ENCODE peak calls at places on chromosome 12, in eight cellular contexts. Q is endothelial cell, D is left ventricle myocardium inferior, L is neural crest cell, O is fibroblast of pulmonary artery, M is PC-3, N is colonic mucosa, W is ovary. X is an unnamed sample.

GRCh38 chr12:14846042-14846587 is 2.8 kb upstream of the ART4 start:
- DNase-seq in Q (no peak), D (no peak), L (no peak), O (peak), M (no peak), N (no peak), W (no peak), X (no peak)

GRCh38 chr12:24603371-24603770 is 345.5 kb downstream of the BCAT1 start:
- DNase-seq in Q (no peak), D (no peak), L (no peak), O (no peak), M (no peak), N (no peak), W (no peak), X (no peak)

GRCh38 chr12:113424915-113425823 is 3.0 kb downstream of the SDSL start:
- DNase-seq in Q (peak), D (peak), L (peak), O (peak), M (peak), N (peak), W (peak), X (peak)

GRCh38 chr12:64207453-64207852 is 14.6 kb downstream of the KICS2 start:
- DNase-seq in Q (no peak), D (no peak), L (no peak), O (no peak), M (no peak), N (no peak), W (no peak), X (no peak)

GRCh38 chr12:12357697-12358476 is 1.0 kb downstream of the BORCS5 start:
- DNase-seq in Q (no peak), D (no peak), L (no peak), O (no peak), M (peak), N (no peak), W (no peak), X (no peak)

GRCh38 chr12:64679487-64679983 is 69.2 kb downstream of the RASSF3 start:
- DNase-seq in Q (no peak), D (peak), L (no peak), O (peak), M (peak), N (peak), W (peak), X (no peak)

GRCh38 chr12:120366884-120367251 is 2.1 kb downstream of the MSI1 start:
- DNase-seq in Q (no peak), D (no peak), L (no peak), O (no peak), M (no peak), N (no peak), W (no peak), X (no peak)

GRCh38 chr12:84508325-84508861 is 404.2 kb downstream of the SLC6A15 start:
- DNase-seq in Q (no peak), D (no peak), L (no peak), O (peak), M (peak), N (peak), W (no peak), X (no peak)

GRCh38 chr12:121786441-121786825 is 7.1 kb downstream of the RHOF start:
- DNase-seq in Q (no peak), D (no peak), L (no peak), O (peak), M (peak), N (peak), W (no peak), X (no peak)

GRCh38 chr12:753401-754237 is 1.2 kb downstream of the WNK1 start:
- DNase-seq in Q (peak), D (peak), L (peak), O (peak), M (no peak), N (peak), W (peak), X (peak)

GRCh38 chr12:1473418-1473817 is 121.0 kb downstream of the FBXL14 start:
- DNase-seq in Q (no peak), D (no peak), L (no peak), O (no peak), M (no peak), N (no peak), W (no peak), X (peak)

GRCh38 chr12:72368719-72369505 is 96.7 kb downstream of the TRHDE start:
- DNase-seq in Q (no peak), D (no peak), L (no peak), O (no peak), M (no peak), N (no peak), W (no peak), X (no peak)

GRCh38 chr12:90268574-90268973 is 559.9 kb upstream of the ATP2B1 start:
- DNase-seq in Q (no peak), D (no peak), L (no peak), O (no peak), M (no peak), N (no peak), W (no peak), X (no peak)

GRCh38 chr12:90280033-90280432 is 571.4 kb upstream of the ATP2B1 start:
- DNase-seq in Q (no peak), D (no peak), L (no peak), O (peak), M (peak), N (no peak), W (no peak), X (no peak)

GRCh38 chr12:90275088-90275487 is 566.5 kb upstream of the ATP2B1 start:
- DNase-seq in Q (no peak), D (no peak), L (no peak), O (no peak), M (no peak), N (no peak), W (no peak), X (no peak)

GRCh38 chr12:90274407-90274806 is 565.8 kb upstream of the ATP2B1 start:
- DNase-seq in Q (no peak), D (no peak), L (no peak), O (no peak), M (peak), N (no peak), W (no peak), X (no peak)
- TF ChIP-seq CTCF in Q (no peak), D (no peak), L (no peak), O (no peak), M (peak), N (no peak), W (no peak), X (no peak)

GRCh38 chr12:80576641-80577418 is 130.6 kb upstream of the MYF6 start:
- DNase-seq in Q (no peak), D (no peak), L (no peak), O (no peak), M (no peak), N (no peak), W (no peak), X (no peak)

GRCh38 chr12:80582431-80582830 is 125.0 kb upstream of the MYF6 start:
- DNase-seq in Q (no peak), D (no peak), L (no peak), O (no peak), M (no peak), N (no peak), W (no peak), X (no peak)

DNA sequence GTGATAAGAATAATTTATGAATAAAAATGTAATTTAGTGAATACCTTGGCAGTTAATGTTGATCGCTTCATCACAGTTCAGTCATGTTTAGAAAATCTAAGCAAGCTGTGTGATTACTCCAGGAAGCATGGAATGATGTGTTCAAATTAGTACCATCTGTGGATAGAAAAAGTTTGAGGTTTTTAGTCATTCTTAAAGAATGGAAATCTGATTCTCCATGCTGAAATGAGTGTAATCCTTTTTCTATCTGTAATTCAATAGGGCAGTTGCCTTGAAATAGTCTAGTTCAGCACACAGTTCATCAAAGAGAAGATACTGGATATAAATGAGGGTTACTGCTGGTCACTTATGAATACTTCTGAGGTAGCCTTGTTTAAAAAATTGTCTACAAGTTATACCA is 127.2 kb upstream of the MYF6 start:
- DNase-seq in Q (no peak), D (no peak), L (no peak), O (peak), M (peak), N (no peak), W (no peak), X (no peak)
- TF ChIP-seq CTCF in Q (no peak), D (no peak), L (no peak), O (no peak), M (no peak), N (no peak), W (no peak), X (no peak)

DNA sequence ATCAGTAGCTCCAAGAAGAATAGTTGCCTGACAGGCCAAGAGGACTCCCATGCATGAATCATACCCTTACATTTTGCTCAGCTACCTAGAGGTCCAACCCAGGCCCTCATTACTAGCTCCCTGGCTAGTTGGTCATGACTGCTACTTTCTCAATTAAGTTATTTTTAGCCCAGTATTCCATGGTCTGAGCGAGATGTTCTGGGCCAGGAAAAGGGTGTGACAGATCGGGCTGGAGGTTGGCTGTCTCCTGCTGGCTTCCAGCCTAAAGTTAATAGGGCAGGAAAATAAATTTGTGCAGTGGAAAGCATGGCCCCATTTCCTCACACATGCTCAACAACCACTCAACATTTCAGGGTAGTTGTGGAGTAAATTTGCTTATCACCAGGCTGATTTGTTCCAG is 379.2 kb downstream of the GRIN2B start:
- DNase-seq in Q (no peak), D (no peak), L (no peak), O (no peak), M (no peak), N (no peak), W (no peak), X (no peak)
- TF ChIP-seq CTCF in Q (no peak), D (no peak), L (no peak), O (no peak), M (no peak), N (no peak), W (no peak), X (no peak)

GRCh38 chr12:51322452-51322851 is 1.5 kb downstream of the BIN2 start:
- DNase-seq in Q (no peak), D (no peak), L (no peak), O (no peak), M (no peak), N (no peak), W (no peak), X (no peak)

GRCh38 chr12:51320695-51321320 is 3.2 kb downstream of the BIN2 start:
- DNase-seq in Q (peak), D (no peak), L (peak), O (peak), M (no peak), N (no peak), W (no peak), X (no peak)

GRCh38 chr12:51321882-51322281 is 2.1 kb downstream of the BIN2 start:
- DNase-seq in Q (no peak), D (no peak), L (no peak), O (no peak), M (peak), N (no peak), W (no peak), X (no peak)

GRCh38 chr12:51318846-51319570 is 5.0 kb downstream of the BIN2 start:
- DNase-seq in Q (no peak), D (no peak), L (no peak), O (no peak), M (peak), N (peak), W (no peak), X (no peak)

DNA sequence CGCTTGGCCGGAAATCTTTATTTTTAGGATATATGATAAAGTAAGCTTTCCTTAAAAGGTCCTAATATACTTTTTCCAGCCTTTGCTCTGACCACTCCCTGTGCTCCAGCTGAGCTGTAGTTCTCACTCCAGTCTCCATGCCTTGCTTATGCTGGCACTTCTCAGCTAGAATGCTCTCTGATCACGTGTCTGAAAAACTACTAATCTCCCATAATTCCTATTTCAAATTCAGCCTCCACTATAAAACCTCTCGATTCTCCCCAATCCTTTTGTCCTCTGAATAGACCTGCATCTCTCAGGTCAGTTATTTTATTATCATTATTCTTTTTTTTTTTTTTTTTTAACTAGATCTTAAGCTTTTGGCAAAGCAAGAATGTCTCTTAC is 3.7 kb downstream of the BIN2 start:
- DNase-seq in Q (no peak), D (no peak), L (no peak), O (no peak), M (no peak), N (no peak), W (no peak), X (no peak)
- TF ChIP-seq CTCF in Q (no peak), D (no peak), L (no peak), O (no peak), M (no peak), N (no peak), W (no peak), X (no peak)

DNA sequence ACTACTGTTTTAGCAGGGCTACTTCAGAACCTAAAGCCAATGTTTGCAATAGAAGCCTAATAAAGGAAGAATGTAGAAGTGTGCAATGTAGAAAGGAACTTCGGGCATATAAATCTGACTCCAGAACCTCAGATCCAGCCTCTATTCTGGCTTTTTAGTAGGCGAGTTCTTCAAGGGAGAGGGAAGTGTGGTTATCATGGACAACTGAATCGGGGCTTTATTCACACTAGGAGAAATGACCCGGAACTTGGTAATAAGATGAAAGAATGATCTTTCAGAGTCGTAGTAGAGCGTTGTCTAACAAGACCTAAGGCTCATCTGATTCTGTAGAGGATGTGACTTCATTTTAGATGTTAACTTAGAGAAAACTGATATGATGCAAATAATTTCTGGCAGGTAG is 72.9 kb downstream of the CRADD start:
- DNase-seq in Q (no peak), D (no peak), L (no peak), O (no peak), M (no peak), N (no peak), W (no peak), X (no peak)
- TF ChIP-seq CTCF in Q (no peak), D (no peak), L (no peak), O (no peak), M (no peak), N (no peak), W (no peak), X (no peak)

GRCh38 chr12:39144613-39145061 is 239.2 kb upstream of the CPNE8 start:
- DNase-seq in Q (no peak), D (no peak), L (no peak), O (no peak), M (no peak), N (no peak), W (no peak), X (no peak)

DNA sequence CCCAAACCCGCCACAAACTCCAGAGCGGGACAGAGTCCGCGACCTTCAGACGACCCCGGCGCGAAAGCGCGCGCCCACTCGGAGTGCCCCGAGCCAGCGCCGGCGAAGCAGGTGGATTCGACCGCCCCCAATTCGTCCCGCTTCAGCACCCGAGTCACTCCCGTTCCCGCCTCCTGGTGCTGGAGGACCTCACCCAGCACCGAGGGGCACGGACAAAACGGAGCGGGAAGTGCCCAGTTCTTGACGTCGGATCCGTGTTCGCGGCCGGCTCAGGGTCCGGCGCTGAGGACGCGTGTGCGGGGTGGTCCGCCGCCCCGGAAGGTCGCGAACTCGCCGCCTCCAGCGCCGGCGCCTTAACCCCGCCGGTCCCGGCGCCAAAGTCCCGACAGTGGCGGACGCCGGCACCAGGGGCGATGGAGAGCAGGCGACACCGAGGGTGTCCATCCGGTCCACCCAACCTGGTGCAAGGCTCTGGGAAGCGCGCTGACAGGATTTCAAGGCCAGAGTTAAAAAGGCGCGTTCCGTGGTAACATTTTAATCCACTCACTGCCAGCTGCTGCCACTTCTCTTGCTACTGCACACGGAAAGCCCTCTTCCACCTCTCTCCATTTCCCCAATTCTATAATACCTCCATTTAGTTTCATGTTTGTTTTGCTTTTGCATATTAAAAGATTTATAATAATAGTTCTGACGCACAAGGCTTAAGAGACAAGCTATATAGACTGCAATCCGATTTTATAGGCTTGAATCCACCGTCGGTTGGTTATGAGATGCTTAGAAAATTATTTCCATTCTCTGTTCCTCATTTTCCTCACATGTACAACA is 240.0 kb upstream of the CPNE8 start:
- DNase-seq in Q (peak), D (peak), L (peak), O (peak), M (peak), N (peak), W (peak), X (no peak)
- TF ChIP-seq CTCF in Q (peak), D (peak), L (peak), O (peak), M (peak), N (no peak), W (no peak), X (peak)

DNA sequence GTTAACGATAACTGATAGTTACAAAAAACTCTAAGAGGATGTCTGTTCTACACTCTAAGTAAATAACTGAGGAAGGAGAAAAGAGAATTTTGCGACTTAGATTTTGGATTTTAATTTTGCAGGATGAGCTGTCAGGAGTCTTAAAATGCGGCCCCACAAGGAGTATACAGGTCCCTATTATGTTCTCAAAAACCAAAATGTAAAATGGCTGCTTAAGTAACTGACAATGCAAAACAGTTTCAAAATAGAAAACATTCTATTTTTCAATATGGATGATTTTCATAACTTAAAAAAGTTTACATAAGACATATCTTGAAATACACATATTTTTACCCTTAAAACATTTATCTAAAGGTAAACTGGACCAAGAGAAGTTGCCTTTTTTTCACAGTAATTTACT is 2.6 kb downstream of the CD69 start:
- DNase-seq in Q (no peak), D (no peak), L (no peak), O (no peak), M (no peak), N (no peak), W (no peak), X (no peak)
- TF ChIP-seq CTCF in Q (no peak), D (no peak), L (no peak), O (no peak), M (no peak), N (no peak), W (no peak), X (no peak)

GRCh38 chr12:100404769-100405407 is 48.0 kb downstream of the SLC17A8 start:
- DNase-seq in Q (peak), D (no peak), L (peak), O (peak), M (peak), N (peak), W (no peak), X (no peak)
- TF ChIP-seq CTCF in Q (peak), D (peak), L (peak), O (peak), M (peak), N (no peak), W (no peak), X (no peak)

DNA sequence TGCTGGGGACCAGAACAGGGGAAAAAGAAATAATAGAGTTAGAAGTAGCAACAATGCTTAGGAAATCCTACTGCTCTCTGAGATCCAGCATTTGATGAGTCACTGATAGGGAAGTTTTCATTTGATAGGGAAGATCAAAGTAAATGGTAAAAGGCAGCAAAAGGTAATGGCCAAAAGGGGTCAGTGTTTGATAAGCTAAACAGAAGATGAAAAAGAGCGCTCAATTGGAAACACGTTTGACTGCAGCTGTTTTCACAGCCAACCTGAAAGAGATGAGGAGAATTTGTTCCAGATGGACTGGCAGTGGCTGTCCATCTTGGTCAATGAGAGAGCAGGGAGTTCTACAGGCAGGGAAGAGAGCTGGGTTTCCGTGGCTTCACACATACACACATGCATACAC is 264.2 kb downstream of the TMEM132C start:
- DNase-seq in Q (no peak), D (no peak), L (no peak), O (no peak), M (no peak), N (no peak), W (no peak), X (no peak)
- TF ChIP-seq CTCF in Q (no peak), D (no peak), L (peak), O (no peak), M (peak), N (no peak), W (no peak), X (no peak)

GRCh38 chr12:69744109-69744508 is 5.4 kb downstream of the RAB3IP start:
- DNase-seq in Q (no peak), D (no peak), L (no peak), O (no peak), M (no peak), N (no peak), W (no peak), X (no peak)
- TF ChIP-seq CTCF in Q (no peak), D (no peak), L (no peak), O (no peak), M (no peak), N (no peak), W (no peak), X (no peak)